ENCODE peak calls at places on chromosome 11, in six cellular contexts. O is IMR-90; L is NAMALWA; B is EH; U is effector CD4-positive, alpha-beta T cell; A is activated CD8-positive, alpha-beta memory T cell treated with anti-CD3 and anti-CD28 coated beads for 4 hours. R is an unnamed sample.

GRCh38 chr11:59426361-59427067 is at the start of gene OR5A2:
- DNase-seq in U (no peak), A (no peak), B (no peak), L (no peak), O (no peak), R (no peak)

GRCh38 chr11:66334605-66335442 is 1.4 kb downstream of the RIN1 start:
- DNase-seq in U (no peak), A (no peak), O (no peak), B (no peak), L (no peak), R (no peak)

GRCh38 chr11:122214080-122214479 is 98.1 kb upstream of the BLID start:
- DNase-seq in O (no peak), L (no peak), B (no peak), U (no peak), A (no peak), R (no peak)

GRCh38 chr11:118105657-118106305 is 19.0 kb upstream of the SMIM35 start:
- DNase-seq in O (no peak), A (no peak), U (no peak), B (no peak), L (no peak), R (no peak)

GRCh38 chr11:67276821-67277230 is 10.6 kb downstream of the GRK2 start:
- DNase-seq in B (peak), O (peak), L (peak), A (no peak), U (no peak), R (peak)

GRCh38 chr11:12725863-12726666 is 51.8 kb downstream of the TEAD1 start:
- DNase-seq in B (peak), A (no peak), L (no peak), U (no peak), O (peak), R (no peak)

GRCh38 chr11:64629103-64629502 is 38.1 kb downstream of the SLC22A12 start:
- DNase-seq in A (no peak), B (no peak), U (no peak), L (no peak), O (no peak), R (no peak)

GRCh38 chr11:122649133-122649532 is 6.4 kb upstream of the UBASH3B start:
- DNase-seq in A (no peak), U (no peak), O (no peak), B (no peak), L (no peak), R (no peak)

GRCh38 chr11:109033627-109034340 is 368.9 kb downstream of the DDX10 start:
- DNase-seq in A (no peak), B (peak), U (no peak), O (peak), L (no peak), R (no peak)

R was measured in RPMI8226.